ENCODE peak calls at places on chromosomes 16 and 17, in eight cellular contexts. Z is cardiac fibroblast, H is GM12891, C is KBM-7, I is GOT3, R is Panc1, B is NAMALWA, J is type B pancreatic cell. U is an unnamed sample.

GRCh38 chr16:27235938-27236245 is 32.6 kb downstream of the KDM8 start:
- DNase-seq in I (no peak), Z (no peak), R (no peak), H (no peak), J (no peak), B (no peak), C (no peak), U (no peak)

GRCh38 chr17:75152971-75153853 is 1.1 kb downstream of the JPT1 start:
- DNase-seq in R (no peak), J (no peak), Z (peak), B (peak), C (peak), I (no peak), H (no peak), U (no peak)

GRCh38 chr16:1492923-1493745 is at the start of gene TELO2:
- DNase-seq in Z (peak), I (peak), J (peak), R (peak), H (peak), C (peak), B (peak), U (peak)

GRCh38 chr17:43940630-43941029 is 1.6 kb downstream of the PPY start:
- DNase-seq in I (no peak), H (no peak), J (no peak), R (no peak), C (peak), B (peak), Z (peak), U (no peak)

GRCh38 chr16:10981697-10982216 is 37.4 kb downstream of the CLEC16A start:
- DNase-seq in J (no peak), R (no peak), Z (no peak), B (peak), H (no peak), I (no peak), C (peak), U (no peak)

GRCh38 chr17:58403312-58403711 is 14.0 kb downstream of the RNF43 start:
- DNase-seq in H (no peak), I (no peak), C (no peak), Z (peak), B (no peak), R (no peak), J (no peak), U (no peak)

GRCh38 chr16:27724491-27724878 is 174.5 kb downstream of the KATNIP start:
- DNase-seq in R (no peak), Z (peak), I (no peak), J (no peak), H (no peak), C (no peak), B (no peak), U (no peak)

GRCh38 chr17:76382305-76382802 is 2.1 kb upstream of the SPHK1 start:
- DNase-seq in C (no peak), I (no peak), R (no peak), H (no peak), J (peak), Z (peak), B (no peak), U (no peak)

GRCh38 chr17:80779961-80780380 is 211.7 kb upstream of the CHMP6 start:
- DNase-seq in B (no peak), H (no peak), Z (peak), J (no peak), C (peak), R (no peak), I (no peak), U (no peak)

GRCh38 chr17:1002771-1003555 is 6.0 kb downstream of the TIMM22 start:
- DNase-seq in J (no peak), B (no peak), C (no peak), I (no peak), H (no peak), R (no peak), Z (peak), U (no peak)

GRCh38 chr17:63492940-63493339 is 16.1 kb downstream of the ACE start:
- DNase-seq in J (no peak), B (no peak), I (no peak), H (no peak), R (no peak), Z (no peak), C (no peak), U (no peak)

GRCh38 chr16:58459344-58460218 is 40.4 kb upstream of the NDRG4 start:
- DNase-seq in B (no peak), J (no peak), I (peak), C (no peak), Z (peak), R (peak), H (no peak), U (no peak)

GRCh38 chr16:68371706-68372380 is 61.0 kb downstream of the PRMT7 start:
- DNase-seq in J (no peak), C (no peak), R (no peak), B (no peak), I (no peak), Z (no peak), H (no peak), U (no peak)

GRCh38 chr17:28421775-28422305 is 15.8 kb upstream of the SLC46A1 start:
- DNase-seq in Z (no peak), H (no peak), I (no peak), R (no peak), J (no peak), C (no peak), B (no peak), U (no peak)

GRCh38 chr16:78695371-78695770 is 595.9 kb downstream of the WWOX start:
- DNase-seq in R (no peak), B (no peak), H (no peak), C (no peak), J (no peak), Z (no peak), I (no peak), U (no peak)

GRCh38 chr17:56096026-56096807 is 57.1 kb upstream of the ANKFN1 start:
- DNase-seq in R (no peak), Z (no peak), I (no peak), H (no peak), C (no peak), B (no peak), J (no peak), U (no peak)

GRCh38 chr17:50087246-50087911 is 7.8 kb upstream of the PDK2 start:
- DNase-seq in C (peak), J (no peak), H (peak), Z (peak), R (no peak), I (no peak), B (peak), U (no peak)

GRCh38 chr17:66135896-66136295 is 56.0 kb downstream of the CEP112 start:
- DNase-seq in J (no peak), B (no peak), Z (peak), C (no peak), R (no peak), I (no peak), H (no peak), U (no peak)

GRCh38 chr17:28725660-28726395 is at the start of gene TLCD1:
- DNase-seq in J (peak), I (peak), Z (peak), B (peak), R (no peak), H (peak), C (peak), U (no peak)

GRCh38 chr17:35298639-35299038 is 55.8 kb downstream of the SLFN5 start:
- DNase-seq in J (no peak), C (no peak), B (no peak), Z (no peak), I (no peak), H (no peak), R (no peak), U (no peak)

GRCh38 chr16:87742781-87743490 is 22.9 kb downstream of the KLHDC4 start:
- DNase-seq in I (no peak), J (no peak), R (no peak), C (no peak), H (no peak), Z (no peak), B (no peak), U (no peak)

GRCh38 chr16:28990375-28991040 is 5.7 kb downstream of the LAT start:
- DNase-seq in H (no peak), R (no peak), I (no peak), Z (no peak), B (no peak), C (no peak), J (no peak), U (no peak)

GRCh38 chr16:15434425-15435215 is at the start of gene BMERB1:
- DNase-seq in R (no peak), J (peak), Z (peak), I (peak), C (no peak), B (no peak), H (peak), U (no peak)

GRCh38 chr16:85638695-85639409 is 25.7 kb downstream of the GSE1 start:
- DNase-seq in I (no peak), J (no peak), Z (no peak), R (no peak), H (no peak), C (no peak), B (no peak), U (no peak)

GRCh38 chr17:66313995-66314659 is 11.7 kb downstream of the PRKCA start:
- DNase-seq in Z (no peak), I (no peak), R (no peak), C (no peak), B (no peak), J (no peak), H (no peak), U (no peak)

GRCh38 chr17:36195474-36196098 is 972 bp downstream of the CCL3L1 start:
- DNase-seq in B (peak), Z (no peak), R (no peak), C (no peak), J (peak), H (no peak), I (no peak), U (no peak)

GRCh38 chr16:49189286-49189685 is 92.4 kb downstream of the CBLN1 start:
- DNase-seq in R (no peak), I (no peak), C (no peak), Z (no peak), H (no peak), J (no peak), B (no peak), U (no peak)

GRCh38 chr17:2244545-2245525 is 58.8 kb downstream of the SMG6 start:
- DNase-seq in I (peak), Z (peak), H (peak), C (peak), B (peak), R (peak), J (peak), U (peak)

U was measured in esophagus muscularis mucosa.